ENCODE peak calls at places on chromosomes 11 and 22, in six cellular contexts. J, M, E, O, I and S are unnamed samples.

GRCh38 chr22:32511776-32512175 is 37.2 kb downstream of the FBXO7 start:
- DNase-seq in J (no peak), M (no peak), E (no peak), O (no peak), I (no peak), S (no peak)

GRCh38 chr22:31958625-31959239 is 14.4 kb downstream of the YWHAH start:
- DNase-seq in J (no peak), M (no peak), E (no peak), O (no peak), I (no peak), S (no peak)

GRCh38 chr11:32213223-32213622 is 122.3 kb downstream of the RCN1 start:
- DNase-seq in J (no peak), M (peak; percentile 10), E (peak; percentile 58), O (no peak), I (no peak), S (peak; percentile 25)

GRCh38 chr22:40416267-40416570 is 45.8 kb downstream of the SGSM3 start:
- DNase-seq in J (no peak), M (no peak), E (no peak), O (no peak), I (no peak), S (no peak)

GRCh38 chr11:16946477-16947282 is 67.5 kb downstream of the PLEKHA7 start:
- DNase-seq in J (peak; percentile 2), M (no peak), E (no peak), O (no peak), I (no peak), S (no peak)

GRCh38 chr11:110230377-110230776 is 66.0 kb downstream of the RDX start:
- DNase-seq in J (no peak), M (no peak), E (no peak), O (no peak), I (no peak), S (no peak)

GRCh38 chr11:71500601-71501021 is 26.5 kb upstream of the KRTAP5-7 start:
- DNase-seq in J (no peak), M (no peak), E (no peak), O (no peak), I (no peak), S (no peak)

GRCh38 chr11:64334764-64335741 is 5.0 kb upstream of the CCDC88B start:
- DNase-seq in J (peak; percentile 67), M (peak; percentile 65), E (peak; percentile 94), O (no peak), I (peak; percentile 62), S (peak; percentile 79)

GRCh38 chr11:36288442-36289225 is 590 bp downstream of the COMMD9 start:
- DNase-seq in J (peak; percentile 13), M (no peak), E (no peak), O (no peak), I (no peak), S (no peak)

GRCh38 chr11:9808943-9809342 is 145.1 kb downstream of the SWAP70 start:
- DNase-seq in J (no peak), M (no peak), E (no peak), O (no peak), I (no peak), S (peak; percentile 67)

GRCh38 chr11:97419729-97420128 is 1029.9 kb downstream of the JRKL start:
- DNase-seq in J (no peak), M (no peak), E (no peak), O (no peak), I (no peak), S (no peak)

GRCh38 chr11:77205467-77206263 is 77.6 kb downstream of the MYO7A start:
- DNase-seq in J (no peak), M (no peak), E (no peak), O (peak; percentile 26), I (peak; percentile 39), S (no peak)

GRCh38 chr11:568306-569259 is 7.7 kb upstream of the PHRF1 start:
- DNase-seq in J (peak; percentile 97), M (peak; percentile 39), E (peak; percentile 83), O (peak; percentile 96), I (peak; percentile 97), S (peak; percentile 57)

GRCh38 chr11:94493146-94493442 is 550 bp downstream of the MRE11 start:
- DNase-seq in J (no peak), M (no peak), E (peak; percentile 1), O (no peak), I (no peak), S (no peak)

GRCh38 chr11:86591631-86592030 is 80.8 kb downstream of the ME3 start:
- DNase-seq in J (no peak), M (no peak), E (no peak), O (no peak), I (no peak), S (no peak)

GRCh38 chr11:62387381-62387780 is 31.5 kb upstream of the SCGB1A1 start:
- DNase-seq in J (no peak), M (no peak), E (no peak), O (no peak), I (no peak), S (no peak)

GRCh38 chr11:129210831-129211181 is 18.7 kb upstream of the ARHGAP32 start:
- DNase-seq in J (no peak), M (no peak), E (no peak), O (no peak), I (no peak), S (no peak)

GRCh38 chr11:96187779-96188624 is 155.0 kb downstream of the MAML2 start:
- DNase-seq in J (no peak), M (peak; percentile 78), E (peak; percentile 92), O (peak; percentile 44), I (no peak), S (peak; percentile 53)

GRCh38 chr11:122556605-122557004 is 98.9 kb upstream of the UBASH3B start:
- DNase-seq in J (peak; percentile 19), M (no peak), E (peak; percentile 5), O (peak; percentile 71), I (peak; percentile 52), S (no peak)

GRCh38 chr11:36985562-36985961 is 387.5 kb upstream of the RAG2 start:
- DNase-seq in J (no peak), M (no peak), E (no peak), O (no peak), I (no peak), S (no peak)

GRCh38 chr22:29609139-29609538 is 5.7 kb downstream of the NF2 start:
- DNase-seq in J (no peak), M (no peak), E (no peak), O (no peak), I (no peak), S (no peak)
- TF ChIP-seq CTCF in J (no peak), M (peak; percentile 31), E (no peak), O (no peak), I (no peak), S (peak; percentile 59)

DNA sequence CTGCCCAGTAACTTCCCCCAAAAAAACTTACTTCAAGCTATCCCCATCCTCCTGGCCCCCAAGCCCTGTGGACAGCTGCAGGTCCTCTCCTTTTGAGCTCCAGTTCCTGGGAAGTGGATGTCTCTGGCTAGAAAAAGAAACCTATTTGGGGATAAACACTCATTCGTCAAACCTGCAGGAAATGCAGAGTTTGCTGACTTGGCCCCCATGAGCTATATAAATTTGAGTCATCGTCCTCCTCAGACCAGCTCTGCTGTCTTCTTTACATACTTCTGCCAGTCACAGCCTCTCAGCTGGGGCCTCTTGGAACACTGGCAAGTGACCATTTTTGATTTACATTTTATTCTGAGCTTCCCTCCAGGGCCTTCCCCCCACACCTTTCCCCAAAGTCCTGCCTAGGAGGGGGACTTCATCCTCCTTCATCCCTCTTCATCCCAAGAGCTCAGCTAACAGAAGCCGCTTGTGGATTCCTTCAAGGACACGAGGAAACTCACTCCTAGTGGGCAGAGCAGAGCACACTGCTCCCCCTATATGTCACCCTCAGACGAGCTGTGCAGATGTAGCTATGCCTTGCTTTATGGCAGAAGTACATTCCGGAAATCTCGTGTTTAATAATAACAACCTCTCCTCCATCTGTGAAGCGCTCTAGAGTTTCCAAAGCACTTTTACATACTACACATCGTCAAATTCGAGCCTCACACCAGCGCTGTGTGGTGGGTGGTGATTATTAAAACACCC is 131.8 kb downstream of the FEZ1 start:
- DNase-seq in J (no peak), M (no peak), E (peak; percentile 33), O (no peak), I (no peak), S (no peak)
- TF ChIP-seq CTCF in J (no peak), M (peak; percentile 8), E (peak; percentile 10), O (no peak), I (no peak), S (peak; percentile 30)

GRCh38 chr22:38106814-38107578 is 3.5 kb downstream of the BAIAP2L2 start:
- DNase-seq in J (no peak), M (no peak), E (no peak), O (no peak), I (no peak), S (no peak)

GRCh38 chr22:38108561-38109319 is 1.7 kb downstream of the BAIAP2L2 start:
- DNase-seq in J (no peak), M (no peak), E (no peak), O (no peak), I (no peak), S (no peak)

GRCh38 chr22:38103641-38104040 is 6.8 kb downstream of the BAIAP2L2 start:
- DNase-seq in J (no peak), M (no peak), E (no peak), O (no peak), I (no peak), S (no peak)

GRCh38 chr22:38107692-38108515 is 2.6 kb downstream of the BAIAP2L2 start:
- DNase-seq in J (no peak), M (peak; percentile 63), E (no peak), O (no peak), I (no peak), S (no peak)

GRCh38 chr22:38104084-38104483 is 6.4 kb downstream of the BAIAP2L2 start:
- DNase-seq in J (no peak), M (no peak), E (peak; percentile 12), O (no peak), I (peak; percentile 54), S (no peak)
- TF ChIP-seq CTCF in J (no peak), M (peak; percentile 52), E (peak; percentile 35), O (no peak), I (peak; percentile 47), S (peak; percentile 62)

DNA sequence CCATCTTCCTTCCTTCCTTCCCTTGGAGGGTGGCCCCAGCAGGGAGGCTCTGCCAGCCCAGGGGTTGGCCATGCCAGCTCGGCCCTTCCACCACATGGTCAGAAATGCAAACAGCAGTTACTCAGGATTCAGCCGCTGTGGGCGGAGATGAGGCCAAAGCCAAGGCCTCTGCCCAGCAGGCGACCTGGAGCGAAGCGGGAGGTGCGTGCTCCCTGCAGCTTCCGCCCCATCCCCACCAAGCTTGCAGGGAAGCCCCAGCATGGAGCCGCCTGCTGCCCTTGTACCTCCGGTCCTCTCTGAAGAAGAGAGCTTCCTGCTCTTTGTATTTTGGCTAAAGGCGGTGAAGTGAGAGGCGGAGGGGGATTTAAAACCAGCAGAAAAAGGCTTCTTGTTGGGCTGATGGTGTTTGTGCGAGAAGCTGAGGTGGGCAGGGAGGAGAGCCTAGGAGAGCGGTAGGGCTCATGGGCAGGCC is 50.4 kb downstream of the ANO1 start:
- DNase-seq in J (no peak), M (no peak), E (no peak), O (no peak), I (no peak), S (no peak)
- TF ChIP-seq CTCF in J (no peak), M (no peak), E (no peak), O (no peak), I (no peak), S (no peak)

DNA sequence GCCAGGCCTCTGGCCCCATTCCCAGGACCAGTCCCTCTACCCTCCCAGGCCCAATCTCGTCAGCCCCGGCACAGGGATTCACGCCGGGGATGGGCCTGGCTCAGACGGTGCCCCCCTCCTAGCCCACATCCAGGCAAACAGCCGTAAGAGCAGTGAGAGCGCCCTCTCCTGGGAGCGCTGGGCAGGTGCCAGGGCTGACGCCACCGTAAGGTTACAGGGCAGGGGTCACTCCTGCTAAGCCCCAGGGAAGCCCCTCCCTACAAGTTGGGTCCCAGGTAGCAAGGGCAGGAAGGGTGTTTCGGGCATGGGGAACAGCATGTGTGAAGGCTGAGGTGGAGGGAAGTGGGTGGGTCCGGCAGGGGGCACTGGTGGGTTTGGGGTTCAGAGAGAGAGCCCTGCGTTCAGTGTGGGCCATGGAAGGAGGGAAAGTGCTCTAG is 19.2 kb upstream of the PPARA start:
- DNase-seq in J (peak; percentile 15), M (no peak), E (no peak), O (peak; percentile 48), I (no peak), S (no peak)
- TF ChIP-seq CTCF in J (no peak), M (peak; percentile 52), E (peak; percentile 39), O (no peak), I (no peak), S (peak; percentile 51)